ENCODE peak calls at places on chromosomes 6 and 20, in four cellular contexts. One of them, this sample, is unnamed.

GRCh38 chr20:36856691-36857635 is 19.0 kb upstream of the TLDC2 start:
- DNase-seq in lower leg skin: no peak
- DNase-seq in HCEC 1CT: no peak
- DNase-seq in HFFc6: peak
- DNase-seq in this sample: no peak

GRCh38 chr6:108627692-108628565 is 67.2 kb downstream of the FOXO3 start:
- DNase-seq in lower leg skin: no peak
- DNase-seq in HCEC 1CT: peak
- DNase-seq in HFFc6: peak
- DNase-seq in this sample: peak

GRCh38 chr6:164345856-164346496 is 931.5 kb downstream of the QKI start:
- DNase-seq in lower leg skin: no peak
- DNase-seq in HCEC 1CT: no peak
- DNase-seq in HFFc6: no peak
- DNase-seq in this sample: no peak

GRCh38 chr20:1734269-1734858 is 76.8 kb upstream of the SIRPG start:
- DNase-seq in lower leg skin: no peak
- DNase-seq in HCEC 1CT: no peak
- DNase-seq in HFFc6: peak
- DNase-seq in this sample: peak

GRCh38 chr20:41038878-41039404 is 10.3 kb downstream of the TOP1 start:
- DNase-seq in HCEC 1CT: no peak
- DNase-seq in HFFc6: no peak
- DNase-seq in lower leg skin: no peak
- DNase-seq in this sample: no peak

GRCh38 chr20:9051508-9051907 is 17.4 kb upstream of the PLCB4 start:
- DNase-seq in lower leg skin: peak
- DNase-seq in HFFc6: peak
- DNase-seq in HCEC 1CT: peak
- DNase-seq in this sample: peak

GRCh38 chr6:157561037-157561790 is 180.2 kb downstream of the ZDHHC14 start:
- DNase-seq in lower leg skin: no peak
- DNase-seq in HCEC 1CT: no peak
- DNase-seq in HFFc6: no peak
- DNase-seq in this sample: no peak

GRCh38 chr6:150271501-150272263 is 97.1 kb upstream of the IYD start:
- DNase-seq in lower leg skin: no peak
- DNase-seq in HCEC 1CT: no peak
- DNase-seq in HFFc6: no peak
- DNase-seq in this sample: no peak

GRCh38 chr6:89145962-89146747 is at the start of gene PM20D2:
- DNase-seq in HFFc6: no peak
- DNase-seq in lower leg skin: no peak
- DNase-seq in HCEC 1CT: peak
- DNase-seq in this sample: peak

GRCh38 chr6:80143312-80143960 is 37.0 kb downstream of the BCKDHB start:
- DNase-seq in lower leg skin: peak
- DNase-seq in HFFc6: peak
- DNase-seq in HCEC 1CT: peak
- DNase-seq in this sample: no peak

GRCh38 chr6:77055711-77056110 is 407.6 kb downstream of the HTR1B start:
- DNase-seq in HFFc6: no peak
- DNase-seq in HCEC 1CT: no peak
- DNase-seq in lower leg skin: no peak
- DNase-seq in this sample: no peak

GRCh38 chr6:157649311-157650260 is 173.5 kb upstream of the SNX9 start:
- DNase-seq in HCEC 1CT: no peak
- DNase-seq in lower leg skin: no peak
- DNase-seq in HFFc6: no peak
- DNase-seq in this sample: no peak

GRCh38 chr6:62229231-62229630 is 56.8 kb downstream of the KHDRBS2 start:
- DNase-seq in HFFc6: no peak
- DNase-seq in HCEC 1CT: no peak
- DNase-seq in lower leg skin: no peak
- DNase-seq in this sample: no peak

GRCh38 chr6:112016335-112016734 is 37.6 kb upstream of the CCN6 start:
- DNase-seq in HCEC 1CT: no peak
- DNase-seq in HFFc6: no peak
- DNase-seq in lower leg skin: peak
- DNase-seq in this sample: no peak

GRCh38 chr20:42754713-42755112 is 435.0 kb downstream of the PTPRT start:
- DNase-seq in lower leg skin: peak
- DNase-seq in HFFc6: no peak
- DNase-seq in HCEC 1CT: no peak
- DNase-seq in this sample: no peak

GRCh38 chr6:111552241-111552744 is 53.4 kb downstream of the TRAF3IP2 start:
- DNase-seq in lower leg skin: peak
- DNase-seq in HCEC 1CT: peak
- DNase-seq in HFFc6: peak
- DNase-seq in this sample: no peak

GRCh38 chr20:56626367-56627121 is 2.6 kb upstream of the TFAP2C start:
- DNase-seq in HCEC 1CT: peak
- DNase-seq in HFFc6: no peak
- DNase-seq in lower leg skin: peak
- DNase-seq in this sample: no peak

GRCh38 chr6:161626132-161626676 is 352.3 kb upstream of the AGPAT4 start:
- DNase-seq in lower leg skin: no peak
- DNase-seq in HFFc6: no peak
- DNase-seq in HCEC 1CT: no peak
- DNase-seq in this sample: no peak

GRCh38 chr6:32046450-32047083 is 8.4 kb downstream of the CYP21A2 start:
- DNase-seq in HFFc6: no peak
- DNase-seq in HCEC 1CT: no peak
- DNase-seq in lower leg skin: peak
- DNase-seq in this sample: no peak

GRCh38 chr6:134358320-134358719 is 40.4 kb upstream of the SGK1 start:
- DNase-seq in HFFc6: peak
- DNase-seq in lower leg skin: no peak
- DNase-seq in HCEC 1CT: no peak
- DNase-seq in this sample: no peak

GRCh38 chr6:110609101-110609500 is 132.7 kb upstream of the SLC22A16 start:
- DNase-seq in HCEC 1CT: no peak
- DNase-seq in HFFc6: no peak
- DNase-seq in lower leg skin: no peak
- DNase-seq in this sample: no peak

GRCh38 chr6:151325075-151326050 is 66.0 kb downstream of the ZBTB2 start:
- DNase-seq in HFFc6: peak
- DNase-seq in HCEC 1CT: peak
- DNase-seq in lower leg skin: peak
- DNase-seq in this sample: peak

GRCh38 chr20:43736588-43737091 is 9.8 kb upstream of the GTSF1L start:
- DNase-seq in HCEC 1CT: no peak
- DNase-seq in HFFc6: no peak
- DNase-seq in lower leg skin: no peak
- DNase-seq in this sample: peak

GRCh38 chr6:6569043-6569442 is 19.5 kb upstream of the LY86 start:
- DNase-seq in lower leg skin: no peak
- DNase-seq in HFFc6: no peak
- DNase-seq in HCEC 1CT: no peak
- DNase-seq in this sample: no peak

GRCh38 chr20:8953300-8953699 is 115.6 kb upstream of the PLCB4 start:
- DNase-seq in lower leg skin: no peak
- DNase-seq in HCEC 1CT: no peak
- DNase-seq in HFFc6: no peak
- DNase-seq in this sample: no peak

GRCh38 chr6:166999145-166999844 is at the start of gene CEP43:
- DNase-seq in HCEC 1CT: peak
- DNase-seq in lower leg skin: peak
- DNase-seq in HFFc6: peak
- DNase-seq in this sample: peak

GRCh38 chr6:165178056-165178455 is 131.3 kb downstream of the C6orf118 start:
- DNase-seq in lower leg skin: no peak
- DNase-seq in HFFc6: no peak
- DNase-seq in HCEC 1CT: peak
- DNase-seq in this sample: peak

GRCh38 chr6:36040958-36041357 is 13.3 kb downstream of the MAPK14 start:
- DNase-seq in HFFc6: no peak
- DNase-seq in HCEC 1CT: no peak
- DNase-seq in lower leg skin: no peak
- DNase-seq in this sample: no peak

GRCh38 chr6:94956910-94957309 is 620.4 kb upstream of the MANEA start:
- DNase-seq in lower leg skin: no peak
- DNase-seq in HFFc6: no peak
- DNase-seq in HCEC 1CT: no peak
- DNase-seq in this sample: no peak

GRCh38 chr6:15530411-15530810 is 132.4 kb downstream of the DTNBP1 start:
- DNase-seq in HFFc6: no peak
- DNase-seq in lower leg skin: no peak
- DNase-seq in HCEC 1CT: no peak
- DNase-seq in this sample: no peak

GRCh38 chr6:113936093-113936934 is 34.6 kb downstream of the HDAC2 start:
- DNase-seq in HFFc6: peak
- DNase-seq in HCEC 1CT: peak
- DNase-seq in lower leg skin: no peak
- DNase-seq in this sample: peak

GRCh38 chr6:132401120-132401940 is at the start of gene MOXD1:
- DNase-seq in HFFc6: peak
- DNase-seq in lower leg skin: no peak
- DNase-seq in HCEC 1CT: peak
- DNase-seq in this sample: no peak

GRCh38 chr20:49510562-49511117 is 28.2 kb upstream of the KCNB1 start:
- DNase-seq in HFFc6: peak
- DNase-seq in lower leg skin: peak
- DNase-seq in HCEC 1CT: peak
- DNase-seq in this sample: peak

GRCh38 chr6:43070028-43070632 is 6.0 kb upstream of the PTK7 start:
- DNase-seq in HCEC 1CT: peak
- DNase-seq in HFFc6: no peak
- DNase-seq in lower leg skin: no peak
- DNase-seq in this sample: peak

GRCh38 chr20:25508083-25508770 is 77.1 kb downstream of the NINL start:
- DNase-seq in lower leg skin: no peak
- DNase-seq in HFFc6: peak
- DNase-seq in HCEC 1CT: peak
- DNase-seq in this sample: no peak

GRCh38 chr6:154276810-154277577 is 79.6 kb downstream of the IPCEF1 start:
- DNase-seq in HFFc6: no peak
- DNase-seq in HCEC 1CT: peak
- DNase-seq in lower leg skin: no peak
- DNase-seq in this sample: peak

GRCh38 chr6:25320459-25320858 is 41.3 kb downstream of the CARMIL1 start:
- DNase-seq in lower leg skin: no peak
- DNase-seq in HCEC 1CT: no peak
- DNase-seq in HFFc6: no peak
- DNase-seq in this sample: no peak

GRCh38 chr6:51025082-51025777 is 206.6 kb downstream of the TFAP2B start:
- DNase-seq in HFFc6: peak
- DNase-seq in lower leg skin: no peak
- DNase-seq in HCEC 1CT: peak
- DNase-seq in this sample: peak